ENCODE peak calls at places on chromosomes 3 and 15, in four cellular contexts. X is endothelial cell, M is MM.1S, T is ascending aorta. P is an unnamed sample.

GRCh38 chr3:57179580-57180410 is 14.6 kb upstream of the IL17RD start:
- DNase-seq in T (no peak), X (no peak), M (peak), P (peak)

GRCh38 chr3:195906865-195907729 is 1.3 kb downstream of the TNK2 start:
- DNase-seq in T (no peak), M (peak), X (no peak), P (peak)

GRCh38 chr3:118817748-118818165 is 216.9 kb downstream of the IGSF11 start:
- DNase-seq in X (peak), M (peak), T (no peak), P (peak)

GRCh38 chr3:46593979-46594378 is 18.3 kb upstream of the FAM240A start:
- DNase-seq in M (no peak), X (no peak), T (no peak), P (no peak)

GRCh38 chr15:32106401-32107381 is 76.4 kb downstream of the CHRNA7 start:
- DNase-seq in M (no peak), T (no peak), X (no peak), P (no peak)

GRCh38 chr15:99438691-99439523 is 126.9 kb upstream of the MEF2A start:
- DNase-seq in T (no peak), X (no peak), M (no peak), P (no peak)

GRCh38 chr3:138509586-138509985 is 75.2 kb downstream of the ESYT3 start:
- DNase-seq in M (no peak), X (no peak), T (no peak), P (no peak)

GRCh38 chr3:188025555-188025954 is 128.4 kb upstream of the LPP start:
- DNase-seq in M (no peak), T (no peak), X (no peak), P (no peak)

GRCh38 chr3:50157821-50158556 is 2.9 kb downstream of the SEMA3F start:
- DNase-seq in T (no peak), X (no peak), M (no peak), P (no peak)

GRCh38 chr3:48503406-48504050 is 446 bp downstream of the SHISA5 start:
- DNase-seq in X (peak), T (peak), M (no peak), P (no peak)

GRCh38 chr3:66133050-66133757 is 87.6 kb upstream of the SLC25A26 start:
- DNase-seq in X (no peak), T (no peak), M (no peak), P (no peak)

GRCh38 chr15:58260186-58260910 is 122.2 kb downstream of the AQP9 start:
- DNase-seq in M (no peak), T (no peak), X (no peak), P (no peak)

GRCh38 chr3:134718736-134719135 is 67.9 kb upstream of the KY start:
- DNase-seq in M (no peak), T (no peak), X (no peak), P (no peak)

GRCh38 chr15:49279481-49280186 is 109.6 kb downstream of the GALK2 start:
- DNase-seq in M (peak), X (no peak), T (no peak), P (no peak)

GRCh38 chr3:112395166-112395894 is 62.4 kb downstream of the CD200 start:
- DNase-seq in M (no peak), T (no peak), X (peak), P (no peak)

GRCh38 chr3:190521998-190522397 is 8.1 kb downstream of the IL1RAP start:
- DNase-seq in X (no peak), T (no peak), M (no peak), P (no peak)
- TF ChIP-seq CTCF in X (no peak), T (no peak), M (no peak), P (no peak)

GRCh38 chr15:77418341-77419049 is 1.4 kb downstream of the PEAK1 start:
- DNase-seq in M (no peak), X (no peak), T (no peak), P (no peak)

GRCh38 chr15:77420610-77421369 is at the start of gene HMG20A:
- DNase-seq in X (peak), T (no peak), M (peak), P (peak)

GRCh38 chr15:77419836-77420609 is at the start of gene PEAK1:
- DNase-seq in T (peak), X (peak), M (peak), P (peak)

GRCh38 chr15:77417642-77418041 is 2.3 kb downstream of the PEAK1 start:
- DNase-seq in T (no peak), M (no peak), X (no peak), P (no peak)

GRCh38 chr15:77419050-77419835 is 661 bp downstream of the PEAK1 start:
- DNase-seq in X (peak), T (no peak), M (peak), P (peak)
- TF ChIP-seq CTCF in X (no peak), T (peak), M (peak), P (peak)

GRCh38 chr3:126394977-126395321 is 240 bp downstream of the CFAP100 start:
- DNase-seq in T (no peak), X (no peak), M (no peak), P (no peak)
- TF ChIP-seq CTCF in T (no peak), X (no peak), M (no peak), P (no peak)

DNA sequence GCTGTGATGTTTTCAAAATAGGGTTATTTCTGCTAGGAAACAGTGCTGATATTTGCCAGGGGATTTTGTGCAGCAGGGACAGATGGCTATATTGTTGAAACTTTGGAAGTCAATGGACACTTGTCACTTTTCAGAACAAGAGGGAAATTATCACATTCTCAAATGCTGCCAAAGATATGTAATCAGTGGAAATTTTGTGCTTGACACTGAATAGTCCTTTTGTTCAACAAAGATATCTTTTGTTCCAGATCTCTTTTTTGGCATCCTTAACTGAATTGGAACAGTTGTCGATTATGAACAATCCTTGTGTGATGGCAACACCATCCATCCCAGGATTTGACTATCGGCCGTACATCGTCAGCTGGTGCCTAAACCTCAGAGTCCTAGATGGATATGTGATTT is 7.8 kb downstream of the CEP97 start:
- DNase-seq in T (no peak), M (no peak), X (no peak), P (no peak)
- TF ChIP-seq CTCF in T (no peak), M (no peak), X (no peak), P (no peak)

GRCh38 chr15:74343797-74344127 is 23.7 kb downstream of the CYP11A1 start:
- DNase-seq in T (no peak), M (no peak), X (no peak), P (no peak)
- TF ChIP-seq CTCF in T (no peak), M (no peak), X (no peak), P (no peak)

GRCh38 chr3:136949708-136950107 is 8.1 kb upstream of the IL20RB start:
- DNase-seq in X (no peak), T (no peak), M (no peak), P (no peak)
- TF ChIP-seq CTCF in X (no peak), T (peak), M (peak), P (no peak)

GRCh38 chr3:180911876-180912303 is 580 bp upstream of the FXR1 start:
- DNase-seq in M (peak), T (no peak), X (no peak), P (no peak)
- TF ChIP-seq CTCF in M (no peak), T (no peak), X (no peak), P (no peak)